ENCODE peak calls at places on chromosomes 2 and 18, in five cellular contexts. G, P, Q, D and B are unnamed samples. For H3K4me1, the result is how much of the 10 kb centered on the place peaks cover.

GRCh38 chr2:231184319-231184718 is 14.1 kb upstream of the ARMC9 start:
- DNase-seq in G (no peak), P (no peak), Q (no peak), D (no peak), B (no peak)

GRCh38 chr2:232877940-232878511 is 8.0 kb downstream of the SNORC start:
- DNase-seq in G (no peak), P (no peak), Q (no peak), D (no peak), B (no peak)

GRCh38 chr2:71469403-71470398 is 16.3 kb downstream of the DYSF start:
- DNase-seq in G (no peak), P (no peak), Q (no peak), D (no peak), B (no peak)

GRCh38 chr18:50405582-50406271 is 30.9 kb downstream of the SKA1 start:
- DNase-seq in G (no peak), P (peak), Q (no peak), D (no peak), B (no peak)

GRCh38 chr2:177338177-177338721 is 54.3 kb upstream of the AGPS start:
- DNase-seq in G (peak), P (no peak), Q (no peak), D (peak), B (peak)

GRCh38 chr2:201880620-201881381 is 74.5 kb downstream of the CDK15 start:
- DNase-seq in G (peak), P (no peak), Q (peak), D (peak), B (peak)

GRCh38 chr2:70960833-70961647 is 17.4 kb upstream of the ANKRD53 start:
- DNase-seq in G (no peak), P (no peak), Q (peak), D (no peak), B (no peak)

GRCh38 chr2:200286578-200286977 is 19.9 kb upstream of the SPATS2L start:
- DNase-seq in G (no peak), P (no peak), Q (no peak), D (no peak), B (no peak)

GRCh38 chr18:75167759-75168211 is 41.2 kb downstream of the PTGR3 start:
- DNase-seq in G (no peak), P (no peak), Q (no peak), D (no peak), B (no peak)

GRCh38 chr2:69625078-69625788 is 18.3 kb downstream of the AAK1 start:
- DNase-seq in G (peak), P (no peak), Q (no peak), D (peak), B (no peak)

GRCh38 chr2:235990344-235990743 is 177.8 kb downstream of the GBX2 start:
- DNase-seq in G (no peak), P (no peak), Q (no peak), D (no peak), B (no peak)
- H3K4me1 ChIP-seq in G (under half), P (under half), Q (under half), D (under half), B (under half)

DNA sequence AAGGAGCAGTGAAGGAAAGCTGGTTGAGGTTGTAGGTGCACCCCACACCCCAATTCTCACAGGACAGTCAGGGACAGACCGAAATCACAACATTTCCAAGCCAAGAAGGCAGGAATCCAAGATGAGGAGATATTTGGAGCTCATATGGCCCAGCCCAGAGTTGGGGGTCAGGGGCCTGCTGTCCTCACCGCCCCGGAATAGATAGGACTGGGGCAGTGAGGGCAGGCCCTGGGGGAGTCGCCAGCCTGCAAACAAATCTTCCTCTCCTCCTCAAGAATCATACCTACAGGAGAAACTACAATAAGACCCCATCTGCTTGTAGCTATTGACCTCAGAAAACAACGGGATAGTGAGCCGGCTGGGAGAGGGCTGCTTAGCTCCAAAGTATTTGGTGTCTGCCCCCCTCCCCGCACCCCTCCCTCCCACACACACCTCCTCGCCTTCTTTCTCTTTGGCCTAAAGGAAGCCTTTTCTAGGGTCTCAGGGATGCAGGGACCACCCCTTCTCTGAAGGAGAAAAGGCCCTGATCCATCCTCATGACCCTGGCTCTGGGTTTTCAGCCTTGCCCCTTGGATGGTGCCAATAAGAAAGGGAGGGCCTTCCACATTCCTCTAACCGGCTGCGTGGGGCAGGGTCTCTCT is 3.8 kb downstream of the EN1 start:
- DNase-seq in G (no peak), P (peak), Q (no peak), D (no peak), B (no peak)
- H3K4me3 ChIP-seq in G (no peak), P (no peak), Q (no peak), D (peak), B (peak)

GRCh38 chr2:42113427-42113826 is 55.7 kb upstream of the EML4 start:
- DNase-seq in G (no peak), P (no peak), Q (no peak), D (no peak), B (no peak)

GRCh38 chr2:42116195-42117181 is 52.7 kb upstream of the EML4 start:
- DNase-seq in G (peak), P (no peak), Q (no peak), D (peak), B (peak)

GRCh38 chr2:42117923-42118758 is 51.0 kb upstream of the EML4 start:
- DNase-seq in G (peak), P (no peak), Q (no peak), D (peak), B (peak)

GRCh38 chr2:42117182-42117579 is 52.0 kb upstream of the EML4 start:
- DNase-seq in G (no peak), P (no peak), Q (no peak), D (no peak), B (no peak)

GRCh38 chr2:42115588-42115987 is 53.6 kb upstream of the EML4 start:
- DNase-seq in G (no peak), P (no peak), Q (no peak), D (no peak), B (no peak)
- H3K4me1 ChIP-seq in G (under half), P (under half), Q (under half), D (under half), B (under half)

GRCh38 chr2:96146151-96146880 is 1.1 kb upstream of the DUSP2 start:
- DNase-seq in G (no peak), P (no peak), Q (peak), D (no peak), B (no peak)
- H3K4me3 ChIP-seq in G (no peak), P (no peak), Q (no peak), D (no peak), B (no peak)

GRCh38 chr2:170917219-170917851 is 11.7 kb upstream of the GORASP2 start:
- DNase-seq in G (no peak), P (peak), Q (no peak), D (peak), B (no peak)
- H3K4me1 ChIP-seq in G (under half), P (under half), Q (under half), D (under half), B (under half)